ENCODE peak calls at places on chromosome 14, in eight cellular contexts. One of them, this sample, is unnamed.

GRCh38 chr14:104442611-104443390 is 136.8 kb upstream of the C14orf180 start:
- DNase-seq in GM13977: no peak
- DNase-seq in foreskin fibroblast: no peak
- DNase-seq in fibroblast of mammary gland: no peak
- DNase-seq in HFFc6: no peak
- DNase-seq in CD4-positive, alpha-beta T cell: no peak
- DNase-seq in AG09309: no peak
- DNase-seq in HFF-Myc: no peak
- DNase-seq in this sample: no peak

GRCh38 chr14:79325071-79325470 is 886.2 kb downstream of the DIO2 start:
- DNase-seq in GM13977: no peak
- DNase-seq in foreskin fibroblast: no peak
- DNase-seq in fibroblast of mammary gland: no peak
- DNase-seq in HFFc6: no peak
- DNase-seq in CD4-positive, alpha-beta T cell: no peak
- DNase-seq in AG09309: no peak
- DNase-seq in HFF-Myc: no peak
- DNase-seq in this sample: no peak

GRCh38 chr14:95490727-95491451 is 25.6 kb downstream of the SYNE3 start:
- DNase-seq in GM13977: no peak
- DNase-seq in foreskin fibroblast: no peak
- DNase-seq in fibroblast of mammary gland: peak
- DNase-seq in HFFc6: no peak
- DNase-seq in CD4-positive, alpha-beta T cell: no peak
- DNase-seq in AG09309: no peak
- DNase-seq in HFF-Myc: no peak
- DNase-seq in this sample: no peak

GRCh38 chr14:105154476-105154871 is 14.1 kb downstream of the JAG2 start:
- DNase-seq in GM13977: no peak
- DNase-seq in foreskin fibroblast: no peak
- DNase-seq in fibroblast of mammary gland: no peak
- DNase-seq in HFFc6: no peak
- DNase-seq in CD4-positive, alpha-beta T cell: no peak
- DNase-seq in AG09309: no peak
- DNase-seq in HFF-Myc: no peak
- DNase-seq in this sample: no peak

GRCh38 chr14:104784846-104785707 is 10.5 kb downstream of the AKT1 start:
- DNase-seq in GM13977: no peak
- DNase-seq in foreskin fibroblast: no peak
- DNase-seq in fibroblast of mammary gland: no peak
- DNase-seq in HFFc6: no peak
- DNase-seq in CD4-positive, alpha-beta T cell: no peak
- DNase-seq in AG09309: no peak
- DNase-seq in HFF-Myc: no peak
- DNase-seq in this sample: no peak

GRCh38 chr14:75650253-75651058 is 10.2 kb downstream of the ERG28 start:
- DNase-seq in GM13977: no peak
- DNase-seq in foreskin fibroblast: no peak
- DNase-seq in fibroblast of mammary gland: no peak
- DNase-seq in HFFc6: no peak
- DNase-seq in CD4-positive, alpha-beta T cell: no peak
- DNase-seq in AG09309: no peak
- DNase-seq in HFF-Myc: no peak
- DNase-seq in this sample: no peak

GRCh38 chr14:91373591-91374245 is 43.9 kb downstream of the CCDC88C start:
- DNase-seq in GM13977: peak
- DNase-seq in foreskin fibroblast: no peak
- DNase-seq in fibroblast of mammary gland: no peak
- DNase-seq in HFFc6: no peak
- DNase-seq in CD4-positive, alpha-beta T cell: no peak
- DNase-seq in AG09309: no peak
- DNase-seq in HFF-Myc: no peak
- DNase-seq in this sample: peak

GRCh38 chr14:100159107-100159864 is at the start of gene DEGS2:
- DNase-seq in GM13977: peak
- DNase-seq in foreskin fibroblast: no peak
- DNase-seq in fibroblast of mammary gland: no peak
- DNase-seq in HFFc6: no peak
- DNase-seq in CD4-positive, alpha-beta T cell: peak
- DNase-seq in AG09309: no peak
- DNase-seq in HFF-Myc: no peak
- DNase-seq in this sample: peak

GRCh38 chr14:20970647-20970982 is 15.3 kb downstream of the RNASE2 start:
- DNase-seq in GM13977: no peak
- DNase-seq in foreskin fibroblast: no peak
- DNase-seq in fibroblast of mammary gland: no peak
- DNase-seq in HFFc6: no peak
- DNase-seq in CD4-positive, alpha-beta T cell: no peak
- DNase-seq in AG09309: no peak
- DNase-seq in HFF-Myc: no peak
- DNase-seq in this sample: no peak

GRCh38 chr14:61894452-61895077 is 132.3 kb downstream of the SNAPC1 start:
- DNase-seq in GM13977: peak
- DNase-seq in foreskin fibroblast: peak
- DNase-seq in fibroblast of mammary gland: peak
- DNase-seq in HFFc6: peak
- DNase-seq in CD4-positive, alpha-beta T cell: peak
- DNase-seq in AG09309: peak
- DNase-seq in HFF-Myc: peak
- DNase-seq in this sample: peak

GRCh38 chr14:42683690-42684089 is 1077.0 kb downstream of the LRFN5 start:
- DNase-seq in GM13977: no peak
- DNase-seq in foreskin fibroblast: no peak
- DNase-seq in fibroblast of mammary gland: peak
- DNase-seq in HFFc6: no peak
- DNase-seq in CD4-positive, alpha-beta T cell: no peak
- DNase-seq in AG09309: no peak
- DNase-seq in HFF-Myc: no peak
- DNase-seq in this sample: no peak

GRCh38 chr14:74614508-74615495 is 2.8 kb upstream of the LTBP2 start:
- DNase-seq in GM13977: peak
- DNase-seq in foreskin fibroblast: no peak
- DNase-seq in fibroblast of mammary gland: peak
- DNase-seq in HFFc6: peak
- DNase-seq in CD4-positive, alpha-beta T cell: no peak
- DNase-seq in AG09309: no peak
- DNase-seq in HFF-Myc: no peak
- DNase-seq in this sample: no peak

GRCh38 chr14:27026097-27026496 is 428.3 kb upstream of the NOVA1 start:
- DNase-seq in GM13977: no peak
- DNase-seq in foreskin fibroblast: no peak
- DNase-seq in fibroblast of mammary gland: no peak
- DNase-seq in HFFc6: no peak
- DNase-seq in CD4-positive, alpha-beta T cell: no peak
- DNase-seq in AG09309: no peak
- DNase-seq in HFF-Myc: no peak
- DNase-seq in this sample: no peak

GRCh38 chr14:91230363-91231035 is 14.0 kb downstream of the GPR68 start:
- DNase-seq in GM13977: no peak
- DNase-seq in foreskin fibroblast: no peak
- DNase-seq in fibroblast of mammary gland: peak
- DNase-seq in HFFc6: no peak
- DNase-seq in CD4-positive, alpha-beta T cell: no peak
- DNase-seq in AG09309: no peak
- DNase-seq in HFF-Myc: no peak
- DNase-seq in this sample: no peak

GRCh38 chr14:81464253-81465001 is 64.3 kb upstream of the STON2 start:
- DNase-seq in GM13977: peak
- DNase-seq in foreskin fibroblast: peak
- DNase-seq in fibroblast of mammary gland: peak
- DNase-seq in HFFc6: peak
- DNase-seq in CD4-positive, alpha-beta T cell: peak
- DNase-seq in AG09309: peak
- DNase-seq in HFF-Myc: peak
- DNase-seq in this sample: peak

GRCh38 chr14:93035917-93036651 is 79.6 kb downstream of the ITPK1 start:
- DNase-seq in GM13977: no peak
- DNase-seq in foreskin fibroblast: no peak
- DNase-seq in fibroblast of mammary gland: peak
- DNase-seq in HFFc6: peak
- DNase-seq in CD4-positive, alpha-beta T cell: no peak
- DNase-seq in AG09309: no peak
- DNase-seq in HFF-Myc: no peak
- DNase-seq in this sample: no peak

GRCh38 chr14:24425704-24426103 is 3.8 kb downstream of the CBLN3 start:
- DNase-seq in GM13977: no peak
- DNase-seq in foreskin fibroblast: peak
- DNase-seq in fibroblast of mammary gland: peak
- DNase-seq in HFFc6: peak
- DNase-seq in CD4-positive, alpha-beta T cell: no peak
- DNase-seq in AG09309: peak
- DNase-seq in HFF-Myc: no peak
- DNase-seq in this sample: no peak

GRCh38 chr14:104147346-104148125 is 9.1 kb downstream of the KIF26A start:
- DNase-seq in GM13977: no peak
- DNase-seq in foreskin fibroblast: no peak
- DNase-seq in fibroblast of mammary gland: no peak
- DNase-seq in HFFc6: no peak
- DNase-seq in CD4-positive, alpha-beta T cell: no peak
- DNase-seq in AG09309: no peak
- DNase-seq in HFF-Myc: no peak
- DNase-seq in this sample: peak

GRCh38 chr14:47442206-47442605 is 233.2 kb downstream of the MDGA2 start:
- DNase-seq in GM13977: no peak
- DNase-seq in foreskin fibroblast: no peak
- DNase-seq in fibroblast of mammary gland: peak
- DNase-seq in HFFc6: no peak
- DNase-seq in CD4-positive, alpha-beta T cell: no peak
- DNase-seq in AG09309: no peak
- DNase-seq in HFF-Myc: no peak
- DNase-seq in this sample: no peak

GRCh38 chr14:69658664-69659261 is 47.4 kb downstream of the SUSD6 start:
- DNase-seq in GM13977: no peak
- DNase-seq in foreskin fibroblast: no peak
- DNase-seq in fibroblast of mammary gland: no peak
- DNase-seq in HFFc6: no peak
- DNase-seq in CD4-positive, alpha-beta T cell: no peak
- DNase-seq in AG09309: no peak
- DNase-seq in HFF-Myc: no peak
- DNase-seq in this sample: no peak

GRCh38 chr14:29109589-29109988 is 343.0 kb downstream of the FOXG1 start:
- DNase-seq in GM13977: no peak
- DNase-seq in foreskin fibroblast: no peak
- DNase-seq in fibroblast of mammary gland: no peak
- DNase-seq in HFFc6: no peak
- DNase-seq in CD4-positive, alpha-beta T cell: no peak
- DNase-seq in AG09309: no peak
- DNase-seq in HFF-Myc: no peak
- DNase-seq in this sample: no peak

GRCh38 chr14:95523051-95523817 is 6.8 kb upstream of the SYNE3 start:
- DNase-seq in GM13977: no peak
- DNase-seq in foreskin fibroblast: no peak
- DNase-seq in fibroblast of mammary gland: no peak
- DNase-seq in HFFc6: no peak
- DNase-seq in CD4-positive, alpha-beta T cell: no peak
- DNase-seq in AG09309: no peak
- DNase-seq in HFF-Myc: no peak
- DNase-seq in this sample: no peak

GRCh38 chr14:105034314-105035039 is 13.6 kb upstream of the CDCA4 start:
- DNase-seq in GM13977: no peak
- DNase-seq in foreskin fibroblast: no peak
- DNase-seq in fibroblast of mammary gland: no peak
- DNase-seq in HFFc6: no peak
- DNase-seq in CD4-positive, alpha-beta T cell: no peak
- DNase-seq in AG09309: no peak
- DNase-seq in HFF-Myc: no peak
- DNase-seq in this sample: no peak

GRCh38 chr14:50479041-50479440 is 53.3 kb downstream of the MAP4K5 start:
- DNase-seq in GM13977: no peak
- DNase-seq in foreskin fibroblast: no peak
- DNase-seq in fibroblast of mammary gland: no peak
- DNase-seq in HFFc6: no peak
- DNase-seq in CD4-positive, alpha-beta T cell: no peak
- DNase-seq in AG09309: no peak
- DNase-seq in HFF-Myc: no peak
- DNase-seq in this sample: no peak
- TF ChIP-seq CTCF in GM13977: no peak
- TF ChIP-seq CTCF in foreskin fibroblast: no peak
- TF ChIP-seq CTCF in fibroblast of mammary gland: no peak
- TF ChIP-seq CTCF in HFFc6: no peak
- TF ChIP-seq CTCF in CD4-positive, alpha-beta T cell: no peak
- TF ChIP-seq CTCF in AG09309: no peak
- TF ChIP-seq CTCF in HFF-Myc: no peak
- TF ChIP-seq CTCF in this sample: no peak

DNA sequence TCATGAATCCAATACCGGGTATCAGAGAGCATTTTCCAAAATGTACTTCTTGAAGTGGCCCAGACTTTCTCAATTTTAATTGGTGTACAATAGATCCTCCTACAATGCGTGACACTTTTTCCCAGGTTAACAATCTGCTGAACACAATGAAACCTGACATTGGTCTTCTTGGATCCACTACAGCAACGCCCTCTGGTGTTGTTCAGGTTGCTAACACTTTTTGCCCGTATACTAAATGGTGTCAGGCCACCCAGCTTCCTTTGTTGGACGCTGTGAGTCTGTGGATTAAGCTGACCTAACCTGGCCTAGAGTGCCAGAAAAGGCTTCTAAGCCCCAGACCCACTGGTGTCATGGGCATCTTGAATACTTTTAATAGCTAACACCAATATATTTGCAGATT is 89.2 kb downstream of the KCNK10 start:
- DNase-seq in GM13977: no peak
- DNase-seq in foreskin fibroblast: no peak
- DNase-seq in fibroblast of mammary gland: peak
- DNase-seq in HFFc6: no peak
- DNase-seq in CD4-positive, alpha-beta T cell: no peak
- DNase-seq in AG09309: no peak
- DNase-seq in HFF-Myc: peak
- DNase-seq in this sample: no peak
- TF ChIP-seq CTCF in GM13977: peak
- TF ChIP-seq CTCF in foreskin fibroblast: no peak
- TF ChIP-seq CTCF in fibroblast of mammary gland: peak
- TF ChIP-seq CTCF in HFFc6: peak
- TF ChIP-seq CTCF in CD4-positive, alpha-beta T cell: no peak
- TF ChIP-seq CTCF in AG09309: no peak
- TF ChIP-seq CTCF in HFF-Myc: peak
- TF ChIP-seq CTCF in this sample: peak

DNA sequence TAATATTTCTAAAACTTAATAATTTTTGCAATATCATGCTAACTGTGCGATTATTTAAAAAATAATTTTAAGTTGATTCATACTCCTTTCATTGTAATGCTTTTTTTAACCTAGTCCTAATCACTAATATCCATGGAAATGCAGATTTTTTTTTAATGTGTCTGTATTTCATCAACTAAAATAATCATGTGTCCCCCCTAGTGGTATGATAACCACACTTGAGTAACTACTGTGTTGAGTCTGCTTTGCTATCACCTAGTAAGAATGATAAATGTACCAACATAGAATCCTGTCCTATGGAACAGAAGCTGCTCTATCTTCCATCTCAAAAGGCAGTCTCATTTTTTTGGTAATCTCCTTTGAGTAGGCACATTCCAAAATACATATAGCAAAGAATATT is 19.1 kb upstream of the SYNE2 start:
- DNase-seq in GM13977: no peak
- DNase-seq in foreskin fibroblast: no peak
- DNase-seq in fibroblast of mammary gland: no peak
- DNase-seq in HFFc6: no peak
- DNase-seq in CD4-positive, alpha-beta T cell: no peak
- DNase-seq in AG09309: no peak
- DNase-seq in HFF-Myc: no peak
- DNase-seq in this sample: no peak
- TF ChIP-seq CTCF in GM13977: no peak
- TF ChIP-seq CTCF in foreskin fibroblast: no peak
- TF ChIP-seq CTCF in fibroblast of mammary gland: no peak
- TF ChIP-seq CTCF in HFFc6: peak
- TF ChIP-seq CTCF in CD4-positive, alpha-beta T cell: no peak
- TF ChIP-seq CTCF in AG09309: no peak
- TF ChIP-seq CTCF in HFF-Myc: no peak
- TF ChIP-seq CTCF in this sample: no peak

GRCh38 chr14:38256358-38256840 is 506 bp upstream of the CLEC14A start:
- DNase-seq in GM13977: no peak
- DNase-seq in foreskin fibroblast: no peak
- DNase-seq in fibroblast of mammary gland: peak
- DNase-seq in HFFc6: no peak
- DNase-seq in CD4-positive, alpha-beta T cell: no peak
- DNase-seq in AG09309: peak
- DNase-seq in HFF-Myc: no peak
- DNase-seq in this sample: no peak
- TF ChIP-seq CTCF in GM13977: no peak
- TF ChIP-seq CTCF in foreskin fibroblast: no peak
- TF ChIP-seq CTCF in fibroblast of mammary gland: no peak
- TF ChIP-seq CTCF in HFFc6: no peak
- TF ChIP-seq CTCF in CD4-positive, alpha-beta T cell: no peak
- TF ChIP-seq CTCF in AG09309: no peak
- TF ChIP-seq CTCF in HFF-Myc: no peak
- TF ChIP-seq CTCF in this sample: no peak